ENCODE peak calls at places on chromosomes 3 and 15, in four cellular contexts. One of them, this sample, is unnamed.

GRCh38 chr3:129461461-129462146 is 21.6 kb downstream of the IFT122 start:
- DNase-seq in thoracic aorta: no peak
- DNase-seq in stimulated activated CD8-positive, alpha-beta memory T cell treated with anti-CD3 and anti-CD28 coated beads, Interleukin-15, amount 100 ng/mL, for 24 hours: no peak
- DNase-seq in hepatic stellate cell: no peak
- DNase-seq in this sample: peak

GRCh38 chr15:41559489-41560177 is 621 bp downstream of the TYRO3 start:
- DNase-seq in hepatic stellate cell: no peak
- DNase-seq in stimulated activated CD8-positive, alpha-beta memory T cell treated with anti-CD3 and anti-CD28 coated beads, Interleukin-15, amount 100 ng/mL, for 24 hours: no peak
- DNase-seq in thoracic aorta: no peak
- DNase-seq in this sample: peak

GRCh38 chr15:68210409-68210756 is 5.3 kb upstream of the CALML4 start:
- DNase-seq in hepatic stellate cell: no peak
- DNase-seq in thoracic aorta: no peak
- DNase-seq in stimulated activated CD8-positive, alpha-beta memory T cell treated with anti-CD3 and anti-CD28 coated beads, Interleukin-15, amount 100 ng/mL, for 24 hours: no peak
- DNase-seq in this sample: no peak

GRCh38 chr15:73858062-73858461 is 15.3 kb upstream of the TBC1D21 start:
- DNase-seq in stimulated activated CD8-positive, alpha-beta memory T cell treated with anti-CD3 and anti-CD28 coated beads, Interleukin-15, amount 100 ng/mL, for 24 hours: no peak
- DNase-seq in hepatic stellate cell: no peak
- DNase-seq in thoracic aorta: no peak
- DNase-seq in this sample: no peak

GRCh38 chr15:60047701-60048100 is 43.6 kb downstream of the FOXB1 start:
- DNase-seq in stimulated activated CD8-positive, alpha-beta memory T cell treated with anti-CD3 and anti-CD28 coated beads, Interleukin-15, amount 100 ng/mL, for 24 hours: no peak
- DNase-seq in hepatic stellate cell: no peak
- DNase-seq in thoracic aorta: no peak
- DNase-seq in this sample: no peak

GRCh38 chr3:107062787-107063186 is 314.5 kb upstream of the CCDC54 start:
- DNase-seq in stimulated activated CD8-positive, alpha-beta memory T cell treated with anti-CD3 and anti-CD28 coated beads, Interleukin-15, amount 100 ng/mL, for 24 hours: no peak
- DNase-seq in thoracic aorta: no peak
- DNase-seq in hepatic stellate cell: no peak
- DNase-seq in this sample: no peak

GRCh38 chr3:41418961-41419691 is 219.8 kb downstream of the CTNNB1 start:
- DNase-seq in thoracic aorta: no peak
- DNase-seq in hepatic stellate cell: no peak
- DNase-seq in stimulated activated CD8-positive, alpha-beta memory T cell treated with anti-CD3 and anti-CD28 coated beads, Interleukin-15, amount 100 ng/mL, for 24 hours: no peak
- DNase-seq in this sample: peak

GRCh38 chr15:95086543-95087252 is 855.3 kb downstream of the MCTP2 start:
- DNase-seq in stimulated activated CD8-positive, alpha-beta memory T cell treated with anti-CD3 and anti-CD28 coated beads, Interleukin-15, amount 100 ng/mL, for 24 hours: no peak
- DNase-seq in hepatic stellate cell: peak
- DNase-seq in thoracic aorta: no peak
- DNase-seq in this sample: no peak

GRCh38 chr3:17744693-17745092 is 2.3 kb upstream of the TBC1D5 start:
- DNase-seq in stimulated activated CD8-positive, alpha-beta memory T cell treated with anti-CD3 and anti-CD28 coated beads, Interleukin-15, amount 100 ng/mL, for 24 hours: no peak
- DNase-seq in hepatic stellate cell: no peak
- DNase-seq in thoracic aorta: no peak
- DNase-seq in this sample: no peak

GRCh38 chr15:31483924-31484368 is 157.3 kb downstream of the KLF13 start:
- DNase-seq in thoracic aorta: no peak
- DNase-seq in hepatic stellate cell: no peak
- DNase-seq in stimulated activated CD8-positive, alpha-beta memory T cell treated with anti-CD3 and anti-CD28 coated beads, Interleukin-15, amount 100 ng/mL, for 24 hours: no peak
- DNase-seq in this sample: no peak

GRCh38 chr15:29134641-29135071 is 135.0 kb downstream of the NSMCE3 start:
- DNase-seq in stimulated activated CD8-positive, alpha-beta memory T cell treated with anti-CD3 and anti-CD28 coated beads, Interleukin-15, amount 100 ng/mL, for 24 hours: no peak
- DNase-seq in thoracic aorta: no peak
- DNase-seq in hepatic stellate cell: no peak
- DNase-seq in this sample: no peak

GRCh38 chr3:100297784-100298183 is 36.8 kb upstream of the NIT2 start:
- DNase-seq in stimulated activated CD8-positive, alpha-beta memory T cell treated with anti-CD3 and anti-CD28 coated beads, Interleukin-15, amount 100 ng/mL, for 24 hours: no peak
- DNase-seq in thoracic aorta: no peak
- DNase-seq in hepatic stellate cell: no peak
- DNase-seq in this sample: no peak

GRCh38 chr3:121592856-121593702 is at the start of gene FBXO40:
- DNase-seq in thoracic aorta: no peak
- DNase-seq in hepatic stellate cell: no peak
- DNase-seq in stimulated activated CD8-positive, alpha-beta memory T cell treated with anti-CD3 and anti-CD28 coated beads, Interleukin-15, amount 100 ng/mL, for 24 hours: no peak
- DNase-seq in this sample: no peak

GRCh38 chr15:71647479-71647792 is 162.9 kb upstream of the NR2E3 start:
- DNase-seq in thoracic aorta: no peak
- DNase-seq in stimulated activated CD8-positive, alpha-beta memory T cell treated with anti-CD3 and anti-CD28 coated beads, Interleukin-15, amount 100 ng/mL, for 24 hours: no peak
- DNase-seq in hepatic stellate cell: no peak
- DNase-seq in this sample: no peak

GRCh38 chr3:194481103-194481502 is 5.7 kb downstream of the ATP13A3 start:
- DNase-seq in thoracic aorta: no peak
- DNase-seq in hepatic stellate cell: peak
- DNase-seq in stimulated activated CD8-positive, alpha-beta memory T cell treated with anti-CD3 and anti-CD28 coated beads, Interleukin-15, amount 100 ng/mL, for 24 hours: no peak
- DNase-seq in this sample: no peak